ENCODE peak calls at places on chromosomes 11 and 22, in ten cellular contexts. V is transverse colon, M is Calu3, G is heart right ventricle, E is tibial nerve, Y is WERI-Rb-1, H is AG09309, A is brain microvascular endothelial cell, U is right atrium auricular region, T is suprapubic skin. L is an unnamed sample.

GRCh38 chr22:47076758-47077157 is 314.3 kb downstream of the TBC1D22A start:
- DNase-seq in V (no peak), M (no peak), G (no peak), E (no peak), Y (no peak), H (no peak), A (no peak), U (no peak), T (no peak), L (no peak)

GRCh38 chr22:19597399-19597735 is 73.2 kb upstream of the CLDN5 start:
- DNase-seq in V (no peak), M (no peak), G (no peak), E (no peak), Y (no peak), H (no peak), A (no peak), U (no peak), T (peak), L (no peak)

GRCh38 chr11:134266841-134267251 is 9.3 kb upstream of the GLB1L3 start:
- DNase-seq in V (no peak), M (no peak), G (no peak), E (no peak), Y (no peak), H (peak), A (peak), U (no peak), T (no peak), L (no peak)

GRCh38 chr11:31069447-31070205 is 299.9 kb downstream of the DCDC1 start:
- DNase-seq in V (no peak), M (no peak), G (no peak), E (no peak), Y (no peak), H (no peak), A (no peak), U (no peak), T (no peak), L (no peak)

GRCh38 chr11:13965337-13965736 is 2.8 kb downstream of the SPON1 start:
- DNase-seq in V (peak), M (peak), G (no peak), E (no peak), Y (peak), H (no peak), A (no peak), U (no peak), T (no peak), L (no peak)

GRCh38 chr11:68412593-68413475 is 47.7 kb upstream of the PPP6R3 start:
- DNase-seq in V (no peak), M (no peak), G (no peak), E (no peak), Y (no peak), H (peak), A (no peak), U (no peak), T (peak), L (no peak)

GRCh38 chr11:73591050-73591449 is 6.9 kb downstream of the FAM168A start:
- DNase-seq in V (no peak), M (no peak), G (no peak), E (no peak), Y (no peak), H (no peak), A (no peak), U (no peak), T (no peak), L (no peak)

GRCh38 chr22:48712558-48712957 is 1115.1 kb downstream of the BRD1 start:
- DNase-seq in V (no peak), M (no peak), G (no peak), E (no peak), Y (no peak), H (no peak), A (no peak), U (no peak), T (peak), L (no peak)

GRCh38 chr11:45930031-45930794 is 7.8 kb downstream of the LARGE2 start:
- DNase-seq in V (peak), M (no peak), G (peak), E (no peak), Y (no peak), H (no peak), A (no peak), U (no peak), T (peak), L (no peak)

GRCh38 chr11:111764621-111765020 is 1.6 kb downstream of the PPP2R1B start:
- DNase-seq in V (no peak), M (no peak), G (no peak), E (no peak), Y (no peak), H (peak), A (no peak), U (no peak), T (no peak), L (no peak)

GRCh38 chr11:12690663-12691062 is 16.4 kb downstream of the TEAD1 start:
- DNase-seq in V (no peak), M (no peak), G (no peak), E (no peak), Y (no peak), H (no peak), A (no peak), U (no peak), T (no peak), L (no peak)

GRCh38 chr11:35349897-35350296 is 69.5 kb downstream of the SLC1A2 start:
- DNase-seq in V (no peak), M (no peak), G (no peak), E (no peak), Y (no peak), H (no peak), A (no peak), U (no peak), T (no peak), L (no peak)

GRCh38 chr22:46373166-46373565 is 37.7 kb downstream of the TRMU start:
- DNase-seq in V (peak), M (no peak), G (peak), E (no peak), Y (no peak), H (no peak), A (no peak), U (no peak), T (no peak), L (no peak)

GRCh38 chr11:108947654-108948570 is 283.0 kb downstream of the DDX10 start:
- DNase-seq in V (no peak), M (no peak), G (no peak), E (no peak), Y (no peak), H (no peak), A (peak), U (no peak), T (no peak), L (no peak)

GRCh38 chr11:22798890-22799289 is 30.7 kb downstream of the SVIP start:
- DNase-seq in V (no peak), M (no peak), G (no peak), E (no peak), Y (no peak), H (no peak), A (no peak), U (no peak), T (no peak), L (no peak)

GRCh38 chr11:60699282-60699681 is at the start of gene MS4A8:
- DNase-seq in V (peak), M (peak), G (no peak), E (no peak), Y (peak), H (no peak), A (no peak), U (no peak), T (no peak), L (no peak)

GRCh38 chr22:49780281-49780991 is 47.2 kb downstream of the BRD1 start:
- DNase-seq in V (no peak), M (no peak), G (no peak), E (no peak), Y (no peak), H (no peak), A (no peak), U (no peak), T (no peak), L (no peak)

GRCh38 chr22:39308614-39309363 is 10.6 kb downstream of the RPL3 start:
- DNase-seq in V (peak), M (peak), G (peak), E (peak), Y (no peak), H (peak), A (peak), U (peak), T (peak), L (no peak)

GRCh38 chr22:30866811-30867271 is 101.7 kb downstream of the MORC2 start:
- DNase-seq in V (no peak), M (no peak), G (no peak), E (no peak), Y (no peak), H (no peak), A (no peak), U (no peak), T (peak), L (no peak)

GRCh38 chr11:81644239-81644840 is 1089.3 kb downstream of the FAM181B start:
- DNase-seq in V (no peak), M (no peak), G (no peak), E (no peak), Y (peak), H (peak), A (peak), U (no peak), T (no peak), L (peak)

GRCh38 chr11:12599408-12600143 is 74.6 kb upstream of the TEAD1 start:
- DNase-seq in V (peak), M (peak), G (peak), E (no peak), Y (peak), H (no peak), A (no peak), U (no peak), T (peak), L (peak)

GRCh38 chr11:70116386-70117077 is 38.4 kb downstream of the ANO1 start:
- DNase-seq in V (no peak), M (no peak), G (peak), E (no peak), Y (no peak), H (no peak), A (no peak), U (no peak), T (no peak), L (no peak)

GRCh38 chr11:60871378-60872061 is 4.2 kb downstream of the ZP1 start:
- DNase-seq in V (no peak), M (no peak), G (peak), E (no peak), Y (peak), H (no peak), A (peak), U (no peak), T (no peak), L (no peak)

GRCh38 chr11:67436459-67437081 is 912 bp downstream of the PTPRCAP start:
- DNase-seq in V (peak), M (no peak), G (no peak), E (no peak), Y (peak), H (no peak), A (no peak), U (no peak), T (no peak), L (no peak)

GRCh38 chr11:125591659-125592304 is 870 bp upstream of the STT3A start:
- DNase-seq in V (peak), M (peak), G (peak), E (no peak), Y (peak), H (no peak), A (peak), U (no peak), T (peak), L (peak)

GRCh38 chr22:18062421-18062820 is 15.4 kb upstream of the PEX26 start:
- DNase-seq in V (no peak), M (no peak), G (no peak), E (no peak), Y (no peak), H (no peak), A (no peak), U (no peak), T (no peak), L (no peak)

GRCh38 chr22:25950101-25950500 is 208.1 kb downstream of the MYO18B start:
- DNase-seq in V (no peak), M (no peak), G (no peak), E (no peak), Y (no peak), H (no peak), A (no peak), U (no peak), T (no peak), L (no peak)

GRCh38 chr22:38138961-38139360 is 28.5 kb upstream of the BAIAP2L2 start:
- DNase-seq in V (no peak), M (no peak), G (no peak), E (no peak), Y (no peak), H (no peak), A (no peak), U (no peak), T (peak), L (no peak)

GRCh38 chr11:76803023-76803422 is 19.9 kb downstream of the TSKU start:
- DNase-seq in V (no peak), M (no peak), G (no peak), E (no peak), Y (no peak), H (no peak), A (no peak), U (peak), T (peak), L (no peak)

GRCh38 chr11:63583288-63583687 is 20.1 kb upstream of the PLAAT2 start:
- DNase-seq in V (no peak), M (no peak), G (no peak), E (no peak), Y (no peak), H (no peak), A (no peak), U (no peak), T (no peak), L (no peak)

GRCh38 chr22:45087802-45088201 is 75.9 kb upstream of the NUP50 start:
- DNase-seq in V (no peak), M (no peak), G (no peak), E (no peak), Y (no peak), H (no peak), A (no peak), U (no peak), T (no peak), L (no peak)

GRCh38 chr22:45084400-45084920 is 74.7 kb upstream of the PHF21B start:
- DNase-seq in V (no peak), M (no peak), G (no peak), E (no peak), Y (no peak), H (no peak), A (no peak), U (no peak), T (no peak), L (no peak)

GRCh38 chr22:45083659-45084305 is 74.0 kb upstream of the PHF21B start:
- DNase-seq in V (no peak), M (no peak), G (no peak), E (no peak), Y (peak), H (peak), A (no peak), U (no peak), T (no peak), L (no peak)

GRCh38 chr22:45077826-45078334 is 68.1 kb upstream of the PHF21B start:
- DNase-seq in V (no peak), M (no peak), G (no peak), E (no peak), Y (no peak), H (no peak), A (no peak), U (no peak), T (no peak), L (no peak)

GRCh38 chr22:45082795-45083194 is 73.0 kb upstream of the PHF21B start:
- DNase-seq in V (no peak), M (peak), G (no peak), E (no peak), Y (no peak), H (no peak), A (no peak), U (no peak), T (no peak), L (peak)
- TF ChIP-seq CTCF in V (no peak), M (no peak), G (no peak), E (no peak), Y (peak), H (peak), A (peak), U (peak), T (no peak), L (peak)

DNA sequence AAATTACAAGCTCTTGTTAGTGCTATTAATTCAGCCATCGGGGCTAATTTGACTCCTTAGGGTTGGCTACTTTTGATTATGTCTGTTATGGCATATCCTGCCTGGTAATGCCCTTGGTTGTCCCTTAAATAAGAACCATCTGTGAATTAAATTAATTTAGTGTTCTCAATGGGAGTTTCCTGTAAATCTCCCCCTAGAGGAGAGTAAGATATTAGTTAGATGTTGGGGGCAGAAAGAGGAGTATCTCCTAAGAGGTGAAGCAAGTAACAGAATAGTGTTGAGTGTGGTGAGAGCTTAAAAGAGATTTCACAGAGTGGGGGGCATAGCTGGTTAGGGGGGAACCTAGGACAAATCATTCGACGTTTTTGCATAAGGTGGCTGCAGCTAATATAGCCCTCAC is 1126.9 kb downstream of the JRKL start:
- DNase-seq in V (no peak), M (no peak), G (no peak), E (no peak), Y (no peak), H (no peak), A (no peak), U (no peak), T (no peak), L (no peak)
- TF ChIP-seq CTCF in V (no peak), M (no peak), G (no peak), E (no peak), Y (no peak), H (no peak), A (peak), U (no peak), T (no peak), L (peak)

GRCh38 chr22:41562461-41562860 is 1.7 kb downstream of the CSDC2 start:
- DNase-seq in V (no peak), M (no peak), G (no peak), E (no peak), Y (peak), H (no peak), A (no peak), U (no peak), T (no peak), L (no peak)
- TF ChIP-seq CTCF in V (no peak), M (no peak), G (no peak), E (no peak), Y (no peak), H (no peak), A (no peak), U (no peak), T (no peak), L (no peak)

DNA sequence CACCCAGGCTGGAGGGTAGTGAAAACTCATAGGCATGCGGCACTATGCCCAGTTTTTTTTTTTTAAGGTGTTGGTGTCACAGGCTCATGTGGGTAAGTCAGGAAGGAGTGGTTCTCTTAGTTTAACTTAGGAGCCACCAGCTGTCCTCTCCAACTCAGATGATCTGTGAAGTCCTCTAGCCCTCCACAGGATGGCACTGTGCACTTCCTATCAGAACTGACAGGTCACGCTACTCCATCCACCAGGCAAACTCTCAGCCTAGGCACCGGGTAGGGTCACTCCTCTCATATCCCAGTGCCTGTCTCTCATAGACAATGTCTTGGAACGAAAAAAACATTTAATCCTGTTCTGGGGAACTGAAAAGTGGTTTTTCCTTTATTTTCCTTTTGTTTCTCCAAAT is 16.5 kb downstream of the NAP1L4 start:
- DNase-seq in V (no peak), M (peak), G (no peak), E (no peak), Y (peak), H (no peak), A (peak), U (no peak), T (no peak), L (no peak)
- TF ChIP-seq CTCF in V (peak), M (peak), G (peak), E (peak), Y (peak), H (peak), A (peak), U (peak), T (no peak), L (peak)

GRCh38 chr11:115104851-115105453 is 399.3 kb downstream of the CADM1 start:
- DNase-seq in V (no peak), M (no peak), G (no peak), E (no peak), Y (no peak), H (no peak), A (no peak), U (no peak), T (no peak), L (no peak)

GRCh38 chr11:115100706-115101105 is 403.5 kb downstream of the CADM1 start:
- DNase-seq in V (no peak), M (no peak), G (no peak), E (no peak), Y (no peak), H (no peak), A (no peak), U (no peak), T (no peak), L (no peak)

GRCh38 chr11:115098037-115098436 is 406.2 kb downstream of the CADM1 start:
- DNase-seq in V (no peak), M (no peak), G (no peak), E (no peak), Y (no peak), H (no peak), A (no peak), U (no peak), T (no peak), L (no peak)

DNA sequence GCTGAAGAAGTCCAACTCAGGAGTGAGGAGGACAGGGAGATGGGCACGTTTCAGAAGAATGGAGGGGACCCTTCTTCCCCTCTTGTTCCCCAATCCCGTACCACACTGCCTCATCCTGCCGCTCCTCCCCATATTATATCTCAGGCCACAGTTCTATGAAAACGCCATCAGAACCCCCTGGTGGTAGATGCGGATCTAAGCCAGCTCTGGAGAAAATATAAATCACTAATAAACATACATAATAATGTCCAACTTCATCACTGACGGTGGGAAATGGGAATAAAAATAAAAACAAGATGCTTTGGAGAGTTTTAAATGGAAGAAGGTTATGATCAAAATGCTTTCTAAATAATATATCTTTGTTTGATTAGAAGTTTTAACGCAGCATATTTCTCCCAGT is 400.3 kb downstream of the CADM1 start:
- DNase-seq in V (no peak), M (no peak), G (no peak), E (no peak), Y (no peak), H (no peak), A (no peak), U (no peak), T (no peak), L (no peak)
- TF ChIP-seq CTCF in V (no peak), M (no peak), G (no peak), E (no peak), Y (no peak), H (no peak), A (no peak), U (no peak), T (no peak), L (peak)

DNA sequence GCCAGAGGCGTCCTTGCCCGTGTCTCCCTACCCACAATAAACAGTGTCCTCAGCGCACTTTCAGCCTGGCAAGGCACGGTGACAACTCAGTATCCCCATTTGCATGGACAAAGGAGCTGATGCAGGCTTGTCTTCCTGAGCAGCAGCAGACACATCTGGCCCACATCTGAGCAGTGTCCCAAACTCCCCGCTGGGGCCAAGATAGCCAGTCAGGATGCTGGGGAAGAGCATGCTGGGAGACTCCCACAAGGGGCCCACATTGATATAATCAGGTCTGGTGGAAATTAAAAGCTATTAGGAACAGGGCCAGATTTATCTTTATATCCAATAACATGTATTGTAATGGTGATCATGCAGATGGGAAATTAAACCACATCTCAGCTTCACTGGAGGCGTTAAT is 24.7 kb downstream of the DSCAML1 start:
- DNase-seq in V (no peak), M (no peak), G (no peak), E (no peak), Y (no peak), H (no peak), A (no peak), U (no peak), T (no peak), L (no peak)
- TF ChIP-seq CTCF in V (no peak), M (no peak), G (no peak), E (no peak), Y (no peak), H (no peak), A (no peak), U (no peak), T (no peak), L (no peak)

L was measured in neural crest cell.